ENCODE peak calls at places on chromosomes 2 and 18, in five cellular contexts. One of them, this sample, is unnamed.

GRCh38 chr2:69375494-69376353 is 11.3 kb downstream of the GFPT1 start:
- DNase-seq in psoas muscle: no peak
- DNase-seq in Caco-2: no peak
- DNase-seq in body of pancreas: no peak
- DNase-seq in adrenal gland: no peak
- DNase-seq in this sample: no peak

GRCh38 chr18:46073474-46074331 is 1.6 kb upstream of the PSTPIP2 start:
- DNase-seq in body of pancreas: peak; percentile 44
- DNase-seq in adrenal gland: peak; percentile 71
- DNase-seq in psoas muscle: no peak
- DNase-seq in Caco-2: no peak
- DNase-seq in this sample: no peak

GRCh38 chr2:218329826-218330651 is 26.6 kb upstream of the CATIP start:
- DNase-seq in body of pancreas: no peak
- DNase-seq in Caco-2: no peak
- DNase-seq in psoas muscle: no peak
- DNase-seq in adrenal gland: no peak
- DNase-seq in this sample: no peak

GRCh38 chr2:66839551-66840320 is 404.8 kb downstream of the MEIS1 start:
- DNase-seq in psoas muscle: no peak
- DNase-seq in Caco-2: no peak
- DNase-seq in adrenal gland: no peak
- DNase-seq in body of pancreas: no peak
- DNase-seq in this sample: no peak

GRCh38 chr18:33924576-33924975 is 300.1 kb downstream of the NOL4 start:
- DNase-seq in body of pancreas: no peak
- DNase-seq in Caco-2: no peak
- DNase-seq in adrenal gland: no peak
- DNase-seq in psoas muscle: no peak
- DNase-seq in this sample: no peak

GRCh38 chr18:31197676-31198075 is 35.0 kb upstream of the DSC1 start:
- DNase-seq in adrenal gland: no peak
- DNase-seq in Caco-2: no peak
- DNase-seq in psoas muscle: no peak
- DNase-seq in body of pancreas: no peak
- DNase-seq in this sample: no peak

GRCh38 chr18:13471971-13472628 is 253.5 kb downstream of the LDLRAD4 start:
- DNase-seq in adrenal gland: peak; percentile 52
- DNase-seq in body of pancreas: no peak
- DNase-seq in psoas muscle: no peak
- DNase-seq in Caco-2: no peak
- DNase-seq in this sample: no peak

GRCh38 chr18:63207154-63207790 is 112.3 kb downstream of the BCL2 start:
- DNase-seq in adrenal gland: no peak
- DNase-seq in body of pancreas: no peak
- DNase-seq in Caco-2: no peak
- DNase-seq in psoas muscle: no peak
- DNase-seq in this sample: no peak

GRCh38 chr2:46547223-46548102 is 68.1 kb downstream of the TMEM247 start:
- DNase-seq in adrenal gland: peak; percentile 75
- DNase-seq in body of pancreas: no peak
- DNase-seq in psoas muscle: peak; percentile 78
- DNase-seq in Caco-2: no peak
- DNase-seq in this sample: no peak

GRCh38 chr2:217887841-217888665 is 114.7 kb downstream of the TNS1 start:
- DNase-seq in adrenal gland: peak; percentile 91
- DNase-seq in body of pancreas: peak; percentile 34
- DNase-seq in psoas muscle: peak; percentile 78
- DNase-seq in Caco-2: no peak
- DNase-seq in this sample: peak; percentile 90

GRCh38 chr2:222993920-222994650 is 57.9 kb upstream of the KCNE4 start:
- DNase-seq in psoas muscle: peak; percentile 87
- DNase-seq in adrenal gland: peak; percentile 96
- DNase-seq in Caco-2: no peak
- DNase-seq in body of pancreas: peak; percentile 78
- DNase-seq in this sample: peak; percentile 90

GRCh38 chr2:121565389-121566250 is 34.9 kb downstream of the RNU4ATAC start:
- DNase-seq in Caco-2: no peak
- DNase-seq in psoas muscle: peak; percentile 68
- DNase-seq in adrenal gland: peak; percentile 72
- DNase-seq in body of pancreas: no peak
- DNase-seq in this sample: no peak

GRCh38 chr2:121564905-121565304 is 34.2 kb downstream of the RNU4ATAC start:
- DNase-seq in Caco-2: no peak
- DNase-seq in adrenal gland: no peak
- DNase-seq in psoas muscle: no peak
- DNase-seq in body of pancreas: no peak
- DNase-seq in this sample: no peak

GRCh38 chr2:121561617-121562268 is 31.1 kb downstream of the RNU4ATAC start:
- DNase-seq in psoas muscle: no peak
- DNase-seq in Caco-2: no peak
- DNase-seq in adrenal gland: no peak
- DNase-seq in body of pancreas: no peak
- DNase-seq in this sample: no peak

GRCh38 chr2:121558329-121558728 is 27.6 kb downstream of the RNU4ATAC start:
- DNase-seq in Caco-2: no peak
- DNase-seq in body of pancreas: no peak
- DNase-seq in adrenal gland: no peak
- DNase-seq in psoas muscle: no peak
- DNase-seq in this sample: no peak

GRCh38 chr2:121562269-121563176 is 31.8 kb downstream of the RNU4ATAC start:
- DNase-seq in adrenal gland: no peak
- DNase-seq in body of pancreas: no peak
- DNase-seq in Caco-2: no peak
- DNase-seq in psoas muscle: no peak
- DNase-seq in this sample: no peak
- H3K4me1 ChIP-seq in adrenal gland: peaks cover 75% of the 10 kb centered on the region
- H3K4me1 ChIP-seq in body of pancreas: peaks cover 21% of the 10 kb centered on the region
- H3K4me1 ChIP-seq in Caco-2: no peaks in the 10 kb centered on the region
- H3K4me1 ChIP-seq in psoas muscle: peaks cover 85% of the 10 kb centered on the region
- H3K4me1 ChIP-seq in this sample: peaks cover 71% of the 10 kb centered on the region

DNA sequence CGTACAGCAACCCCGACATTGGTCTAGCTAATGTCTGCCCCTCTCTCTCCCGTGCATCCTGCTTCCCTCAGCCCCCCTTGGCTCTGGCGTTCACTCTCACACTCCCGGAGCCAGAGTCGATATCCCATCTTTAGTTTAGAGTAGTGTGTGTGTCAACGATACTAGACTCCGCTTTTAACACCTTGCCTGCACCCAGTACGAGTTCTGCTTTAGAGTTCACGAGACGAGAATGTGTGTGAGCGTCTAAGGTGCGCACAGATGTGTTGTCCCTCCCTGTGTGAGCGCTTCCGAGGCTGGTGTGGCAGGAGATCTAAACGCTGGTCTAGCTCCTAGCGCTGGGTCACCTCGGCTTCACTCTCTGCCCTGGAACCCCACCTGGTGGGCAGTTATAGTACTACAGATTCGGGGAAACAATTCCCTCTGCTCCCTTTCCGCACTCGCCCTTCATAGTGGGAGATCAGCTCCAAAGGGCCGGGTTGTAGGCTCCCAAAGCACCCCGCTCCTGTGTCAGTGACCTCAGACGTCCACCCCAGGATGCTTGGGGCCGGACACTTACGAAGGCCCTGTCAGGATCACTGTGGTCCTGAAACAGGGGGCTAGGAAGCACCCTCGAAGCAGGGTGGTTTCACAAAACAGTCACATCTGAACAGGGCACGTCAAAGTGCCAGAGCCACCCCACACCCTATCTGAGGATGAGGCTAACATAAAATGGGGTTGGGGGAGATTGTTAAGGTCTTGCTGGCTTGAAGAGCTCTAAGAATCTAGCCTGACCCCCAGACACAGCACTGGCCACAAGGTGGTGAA is 2.7 kb upstream of the CYP26B1 start:
- DNase-seq in Caco-2: peak; percentile 83
- DNase-seq in body of pancreas: peak; percentile 79
- DNase-seq in adrenal gland: peak; percentile 89
- DNase-seq in psoas muscle: peak; percentile 83
- DNase-seq in this sample: peak; percentile 83
- H3K27me3 ChIP-seq in Caco-2: peaks cover 16% of the 10 kb centered on the region
- H3K27me3 ChIP-seq in body of pancreas: peaks cover 40% of the 10 kb centered on the region
- H3K27me3 ChIP-seq in adrenal gland: peaks cover 35% of the 10 kb centered on the region
- H3K27me3 ChIP-seq in psoas muscle: no peaks in the 10 kb centered on the region
- H3K27me3 ChIP-seq in this sample: peaks cover 14% of the 10 kb centered on the region

GRCh38 chr2:181895788-181896187 is 4.3 kb downstream of the ITPRID2 start:
- DNase-seq in body of pancreas: no peak
- DNase-seq in adrenal gland: no peak
- DNase-seq in Caco-2: no peak
- DNase-seq in psoas muscle: no peak
- DNase-seq in this sample: no peak
- H3K4me1 ChIP-seq in body of pancreas: peaks cover 34% of the 10 kb centered on the region
- H3K4me1 ChIP-seq in adrenal gland: peaks cover 68% of the 10 kb centered on the region
- H3K4me1 ChIP-seq in Caco-2: peaks cover 32% of the 10 kb centered on the region
- H3K4me1 ChIP-seq in psoas muscle: peaks cover 37% of the 10 kb centered on the region
- H3K4me1 ChIP-seq in this sample: no peaks in the 10 kb centered on the region

GRCh38 chr18:11665587-11665986 is 23.5 kb upstream of the GNAL start:
- DNase-seq in Caco-2: no peak
- DNase-seq in body of pancreas: no peak
- DNase-seq in adrenal gland: no peak
- DNase-seq in psoas muscle: no peak
- DNase-seq in this sample: no peak
- H3K27me3 ChIP-seq in Caco-2: peaks cover 2% of the 10 kb centered on the region
- H3K27me3 ChIP-seq in body of pancreas: no peaks in the 10 kb centered on the region
- H3K27me3 ChIP-seq in adrenal gland: no peaks in the 10 kb centered on the region
- H3K27me3 ChIP-seq in psoas muscle: no peaks in the 10 kb centered on the region
- H3K27me3 ChIP-seq in this sample: no peaks in the 10 kb centered on the region

GRCh38 chr2:28407976-28408690 is 15.5 kb downstream of the FOSL2 start:
- DNase-seq in Caco-2: no peak
- DNase-seq in adrenal gland: peak; percentile 49
- DNase-seq in body of pancreas: no peak
- DNase-seq in psoas muscle: peak; percentile 49
- DNase-seq in this sample: no peak

GRCh38 chr2:28408764-28409599 is 16.3 kb downstream of the FOSL2 start:
- DNase-seq in Caco-2: no peak
- DNase-seq in psoas muscle: no peak
- DNase-seq in body of pancreas: peak; percentile 23
- DNase-seq in adrenal gland: peak; percentile 80
- DNase-seq in this sample: no peak

GRCh38 chr2:28405537-28405936 is 12.9 kb downstream of the FOSL2 start:
- DNase-seq in body of pancreas: no peak
- DNase-seq in psoas muscle: no peak
- DNase-seq in Caco-2: no peak
- DNase-seq in adrenal gland: peak; percentile 50
- DNase-seq in this sample: no peak

GRCh38 chr2:28406276-28407096 is 13.8 kb downstream of the FOSL2 start:
- DNase-seq in Caco-2: no peak
- DNase-seq in adrenal gland: peak; percentile 71
- DNase-seq in psoas muscle: peak; percentile 78
- DNase-seq in body of pancreas: peak; percentile 18
- DNase-seq in this sample: no peak

GRCh38 chr2:28407131-28407975 is 14.7 kb downstream of the FOSL2 start:
- DNase-seq in body of pancreas: no peak
- DNase-seq in psoas muscle: peak; percentile 54
- DNase-seq in Caco-2: no peak
- DNase-seq in adrenal gland: no peak
- DNase-seq in this sample: no peak
- H3K4me1 ChIP-seq in body of pancreas: peaks cover 10% of the 10 kb centered on the region
- H3K4me1 ChIP-seq in psoas muscle: peaks cover 41% of the 10 kb centered on the region
- H3K4me1 ChIP-seq in Caco-2: peaks cover 5% of the 10 kb centered on the region
- H3K4me1 ChIP-seq in adrenal gland: peaks cover 77% of the 10 kb centered on the region
- H3K4me1 ChIP-seq in this sample: peaks cover 64% of the 10 kb centered on the region

GRCh38 chr2:54424555-54425163 is 31.5 kb upstream of the SPTBN1 start:
- DNase-seq in body of pancreas: no peak
- DNase-seq in Caco-2: no peak
- DNase-seq in psoas muscle: no peak
- DNase-seq in adrenal gland: no peak
- DNase-seq in this sample: no peak
- H3K27me3 ChIP-seq in body of pancreas: no peaks in the 10 kb centered on the region
- H3K27me3 ChIP-seq in Caco-2: no peaks in the 10 kb centered on the region
- H3K27me3 ChIP-seq in psoas muscle: no peaks in the 10 kb centered on the region
- H3K27me3 ChIP-seq in adrenal gland: no peaks in the 10 kb centered on the region
- H3K27me3 ChIP-seq in this sample: no peaks in the 10 kb centered on the region

GRCh38 chr2:29114841-29115609 is at the start of gene CLIP4:
- DNase-seq in Caco-2: no peak
- DNase-seq in body of pancreas: peak; percentile 61
- DNase-seq in adrenal gland: peak; percentile 70
- DNase-seq in psoas muscle: peak; percentile 83
- DNase-seq in this sample: peak; percentile 70

GRCh38 chr2:29113891-29114321 is 1.3 kb upstream of the CLIP4 start:
- DNase-seq in Caco-2: no peak
- DNase-seq in body of pancreas: peak; percentile 48
- DNase-seq in psoas muscle: peak; percentile 66
- DNase-seq in adrenal gland: peak; percentile 87
- DNase-seq in this sample: peak; percentile 81

GRCh38 chr2:29114514-29114840 is 738 bp upstream of the CLIP4 start:
- DNase-seq in adrenal gland: peak; percentile 73
- DNase-seq in psoas muscle: no peak
- DNase-seq in body of pancreas: peak; percentile 12
- DNase-seq in Caco-2: no peak
- DNase-seq in this sample: no peak

GRCh38 chr2:29112379-29112778 is 2.8 kb upstream of the CLIP4 start:
- DNase-seq in body of pancreas: no peak
- DNase-seq in Caco-2: no peak
- DNase-seq in psoas muscle: no peak
- DNase-seq in adrenal gland: no peak
- DNase-seq in this sample: no peak

DNA sequence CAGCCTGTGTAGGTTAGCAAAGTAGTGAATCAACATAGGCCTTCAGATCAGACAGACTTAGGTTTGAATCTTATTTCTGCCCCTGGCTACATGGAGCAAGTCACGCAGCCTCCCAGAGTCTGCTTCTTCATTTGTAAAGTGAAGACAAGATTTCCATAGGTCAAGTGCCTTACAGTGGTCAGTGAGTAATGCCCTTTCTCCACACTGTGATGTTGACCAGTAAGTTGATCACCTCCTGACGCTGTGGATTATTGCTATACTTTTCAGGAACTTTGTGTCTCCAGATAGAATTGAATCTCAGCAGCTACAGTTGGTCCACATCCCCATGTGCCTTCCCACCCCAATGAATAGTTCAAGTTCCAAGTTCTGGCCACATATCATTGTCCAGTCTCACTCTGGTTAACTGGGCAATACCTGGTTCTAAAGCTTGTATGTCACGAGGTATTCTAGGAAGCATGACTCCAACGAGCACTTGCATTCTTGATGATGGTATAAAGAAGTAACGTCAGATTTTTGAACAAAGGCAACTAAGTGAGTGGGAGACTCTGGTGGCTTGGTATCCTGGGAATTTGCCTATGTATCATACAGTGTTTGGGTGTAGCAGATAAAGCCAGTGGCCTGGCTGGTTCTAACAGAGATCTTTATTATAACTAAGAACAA is 2.1 kb upstream of the CLIP4 start:
- DNase-seq in Caco-2: no peak
- DNase-seq in body of pancreas: no peak
- DNase-seq in psoas muscle: no peak
- DNase-seq in adrenal gland: no peak
- DNase-seq in this sample: no peak
- H3K4me1 ChIP-seq in Caco-2: peaks cover 7% of the 10 kb centered on the region
- H3K4me1 ChIP-seq in body of pancreas: peaks cover 29% of the 10 kb centered on the region
- H3K4me1 ChIP-seq in psoas muscle: peaks cover 35% of the 10 kb centered on the region
- H3K4me1 ChIP-seq in adrenal gland: peaks cover 25% of the 10 kb centered on the region
- H3K4me1 ChIP-seq in this sample: peaks cover 28% of the 10 kb centered on the region

This sample was measured in right atrium auricular region.